ENCODE peak calls at places on chromosomes 16 and 17, in six cellular contexts. T is brain microvascular endothelial cell, H is HL-60, V is GM12864, W is mucosa of descending colon, Z is Panc1. K is an unnamed sample.

GRCh38 chr16:84368327-84368996 is at the start of gene ATP2C2:
- DNase-seq in T (no peak), H (no peak), V (no peak), W (peak), Z (no peak), K (no peak)

GRCh38 chr16:10647721-10648296 is 46.9 kb downstream of the TEKT5 start:
- DNase-seq in T (no peak), H (no peak), V (no peak), W (no peak), Z (no peak), K (no peak)

GRCh38 chr17:50345443-50346312 is at the start of gene XYLT2:
- DNase-seq in T (peak), H (peak), V (peak), W (peak), Z (no peak), K (peak)

GRCh38 chr16:3383045-3383448 is 17.8 kb downstream of the ZSCAN32 start:
- DNase-seq in T (no peak), H (no peak), V (no peak), W (no peak), Z (no peak), K (no peak)

GRCh38 chr16:84514874-84515835 is 10.7 kb upstream of the MEAK7 start:
- DNase-seq in T (no peak), H (peak), V (peak), W (peak), Z (no peak), K (peak)

GRCh38 chr16:88941933-88942909 is 34.8 kb downstream of the CBFA2T3 start:
- DNase-seq in T (no peak), H (no peak), V (no peak), W (peak), Z (no peak), K (peak)

GRCh38 chr17:50925296-50925891 is 59.2 kb upstream of the TOB1 start:
- DNase-seq in T (no peak), H (no peak), V (no peak), W (no peak), Z (no peak), K (no peak)

GRCh38 chr16:10569629-10570028 is 10.8 kb downstream of the EMP2 start:
- DNase-seq in T (no peak), H (no peak), V (no peak), W (no peak), Z (no peak), K (no peak)

GRCh38 chr16:22945361-22945760 is 131.4 kb downstream of the HS3ST2 start:
- DNase-seq in T (no peak), H (no peak), V (no peak), W (no peak), Z (no peak), K (no peak)

GRCh38 chr17:38498353-38498752 is 70.1 kb downstream of the ARHGAP23 start:
- DNase-seq in T (no peak), H (no peak), V (no peak), W (no peak), Z (no peak), K (no peak)
- TF ChIP-seq CTCF in T (peak), H (no peak), V (no peak), W (no peak), Z (peak), K (no peak)

GRCh38 chr17:16940116-16940881 is 31.6 kb downstream of the TNFRSF13B start:
- DNase-seq in T (no peak), H (no peak), V (no peak), W (no peak), Z (no peak), K (no peak)
- TF ChIP-seq CTCF in T (no peak), H (no peak), V (no peak), W (no peak), Z (no peak), K (no peak)

DNA sequence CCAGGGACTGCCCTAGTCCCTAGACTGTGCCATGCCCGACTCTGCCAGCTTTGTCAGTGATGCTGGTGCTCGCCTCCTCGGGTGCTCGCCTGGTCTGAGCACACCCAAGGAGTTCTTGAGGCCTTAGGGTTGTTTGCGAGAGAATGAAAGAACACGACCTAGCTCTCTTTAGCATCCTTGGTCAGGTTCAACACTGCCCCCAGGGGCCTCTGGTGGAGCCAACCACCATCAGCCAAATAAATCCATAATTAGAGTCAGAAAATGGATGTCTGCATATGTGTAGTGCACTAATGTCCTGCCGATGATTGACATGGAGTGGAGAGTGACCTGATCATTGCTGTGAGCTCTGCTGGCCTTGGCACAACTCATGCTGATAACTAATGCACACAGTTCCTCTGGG is 8.2 kb upstream of the STH start:
- DNase-seq in T (no peak), H (no peak), V (no peak), W (no peak), Z (no peak), K (no peak)
- TF ChIP-seq CTCF in T (no peak), H (no peak), V (peak), W (no peak), Z (no peak), K (no peak)

DNA sequence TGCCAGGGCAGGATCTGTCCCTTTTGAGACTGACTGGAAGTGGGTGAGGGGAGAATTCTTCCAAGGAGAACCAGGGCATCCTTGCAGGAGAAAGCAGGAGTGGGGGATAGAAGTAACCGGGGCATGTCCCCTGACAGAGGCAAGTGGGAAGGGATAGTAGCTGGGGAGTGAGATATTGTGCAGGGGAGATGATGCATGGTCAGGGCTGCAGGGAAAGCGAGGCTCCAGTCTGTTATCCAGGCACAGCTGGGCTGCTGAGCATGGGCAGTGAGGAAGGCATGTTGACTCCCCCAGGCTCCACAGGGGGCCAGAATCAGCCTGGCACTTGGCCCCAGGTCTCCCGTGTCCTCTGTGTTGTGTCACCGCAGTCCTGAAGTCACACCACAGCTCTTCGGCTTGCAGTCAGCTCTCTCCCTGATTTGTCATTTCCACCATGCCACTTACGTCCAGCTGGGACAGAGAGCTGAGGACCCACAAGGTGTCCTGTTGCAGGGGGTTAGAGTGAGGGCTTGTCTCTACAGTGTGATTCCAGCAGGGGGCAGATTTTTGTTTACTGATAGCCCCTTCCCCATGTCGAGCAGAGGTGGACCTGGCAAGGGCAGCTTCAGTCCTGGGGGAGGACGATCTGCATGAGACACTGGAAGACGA is 40.9 kb downstream of the B9D1 start:
- DNase-seq in T (no peak), H (no peak), V (no peak), W (no peak), Z (no peak), K (no peak)
- TF ChIP-seq CTCF in T (peak), H (no peak), V (peak), W (no peak), Z (no peak), K (no peak)

GRCh38 chr17:37090941-37091340 is 142.2 kb downstream of the AATF start:
- DNase-seq in T (no peak), H (no peak), V (no peak), W (no peak), Z (no peak), K (no peak)

GRCh38 chr17:37087683-37088082 is 138.9 kb downstream of the AATF start:
- DNase-seq in T (no peak), H (no peak), V (no peak), W (no peak), Z (no peak), K (no peak)

GRCh38 chr17:37088459-37088858 is 139.7 kb downstream of the AATF start:
- DNase-seq in T (peak), H (no peak), V (no peak), W (no peak), Z (no peak), K (no peak)

GRCh38 chr17:37089998-37090397 is 141.2 kb downstream of the AATF start:
- DNase-seq in T (no peak), H (no peak), V (peak), W (peak), Z (no peak), K (peak)

GRCh38 chr17:37088913-37089312 is 140.2 kb downstream of the AATF start:
- DNase-seq in T (no peak), H (no peak), V (no peak), W (no peak), Z (no peak), K (no peak)
- TF ChIP-seq CTCF in T (no peak), H (no peak), V (no peak), W (no peak), Z (no peak), K (no peak)

GRCh38 chr17:7007143-7007542 is 5.3 kb upstream of the RNASEK start:
- DNase-seq in T (no peak), H (no peak), V (no peak), W (no peak), Z (no peak), K (no peak)

GRCh38 chr17:7005716-7006115 is 6.7 kb upstream of the RNASEK start:
- DNase-seq in T (no peak), H (no peak), V (no peak), W (no peak), Z (no peak), K (no peak)

GRCh38 chr17:7002288-7003047 is 6.6 kb downstream of the ALOX12 start:
- DNase-seq in T (no peak), H (no peak), V (no peak), W (no peak), Z (no peak), K (no peak)

GRCh38 chr17:7003745-7004144 is 7.9 kb downstream of the ALOX12 start:
- DNase-seq in T (no peak), H (no peak), V (no peak), W (no peak), Z (no peak), K (no peak)

DNA sequence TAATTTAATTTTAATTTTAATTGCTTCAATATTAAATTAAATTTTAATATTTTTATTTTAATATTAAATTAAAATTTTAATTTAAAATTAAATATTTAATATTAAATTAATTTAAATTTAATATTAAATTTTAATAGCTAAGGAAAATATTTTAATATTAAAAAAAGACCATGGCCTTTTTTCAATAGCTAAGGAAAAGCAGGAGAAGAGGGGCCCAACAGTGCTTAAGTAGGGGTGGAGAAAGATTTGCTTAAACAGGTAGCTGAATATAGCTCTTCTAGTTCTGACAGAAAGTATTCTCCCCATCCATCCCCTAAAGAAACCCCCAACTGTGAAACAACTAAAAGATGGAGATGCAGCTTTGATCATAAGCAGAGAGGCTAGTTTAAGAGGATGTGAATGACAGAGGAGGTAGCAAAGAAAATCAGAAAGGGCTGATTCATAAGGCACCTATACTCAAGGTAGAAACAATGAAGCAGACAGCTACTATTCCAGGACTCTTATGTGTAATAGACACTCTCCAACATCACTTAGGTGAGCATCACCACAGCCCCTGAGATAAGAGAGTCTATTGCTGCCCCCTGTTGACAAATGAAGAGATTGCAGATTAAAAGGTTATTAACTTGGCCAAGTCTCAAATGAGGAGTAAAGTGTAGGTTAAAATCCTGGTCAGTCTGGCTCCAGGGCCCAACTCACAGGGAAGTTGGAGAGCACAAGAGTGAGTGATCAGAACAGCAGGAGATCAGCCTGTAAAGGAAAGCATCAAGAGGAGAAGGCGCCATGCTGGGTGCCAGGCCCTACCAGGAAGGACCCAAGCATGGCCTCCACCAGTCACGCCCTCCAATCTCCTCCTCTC is 7.8 kb upstream of the RNASEK start:
- DNase-seq in T (peak), H (no peak), V (no peak), W (peak), Z (no peak), K (peak)
- TF ChIP-seq CTCF in T (peak), H (no peak), V (peak), W (peak), Z (peak), K (peak)

DNA sequence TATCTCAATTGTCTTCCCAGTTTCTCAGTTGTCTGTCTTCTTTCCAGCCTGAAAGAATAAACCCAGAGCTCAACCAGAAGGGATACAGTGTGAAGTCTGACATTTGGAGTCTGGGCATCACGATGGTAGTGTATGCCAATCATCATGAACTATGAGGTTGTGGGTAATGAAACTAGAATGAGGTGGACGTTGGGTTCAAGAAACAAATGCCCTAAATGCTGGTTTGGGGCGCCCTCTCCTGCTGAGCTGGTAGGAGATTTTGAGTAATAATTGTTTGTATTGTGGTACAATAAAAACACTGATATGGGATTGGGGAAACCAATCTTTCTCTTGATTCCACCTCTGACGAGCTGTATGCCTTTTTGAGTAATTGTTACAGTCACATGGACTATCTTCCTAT is 110.4 kb downstream of the MAP2K6 start:
- DNase-seq in T (no peak), H (no peak), V (no peak), W (no peak), Z (no peak), K (no peak)
- TF ChIP-seq CTCF in T (peak), H (no peak), V (no peak), W (no peak), Z (peak), K (no peak)

GRCh38 chr16:53415504-53415903 is 18.8 kb upstream of the RBL2 start:
- DNase-seq in T (no peak), H (no peak), V (no peak), W (no peak), Z (no peak), K (no peak)
- TF ChIP-seq CTCF in T (no peak), H (no peak), V (no peak), W (no peak), Z (no peak), K (peak)

GRCh38 chr16:86664518-86665318 is 86.4 kb downstream of the FOXL1 start:
- DNase-seq in T (peak), H (no peak), V (peak), W (peak), Z (peak), K (peak)
- TF ChIP-seq CTCF in T (peak), H (no peak), V (no peak), W (no peak), Z (no peak), K (no peak)

K was measured in GM20000.